ENCODE peak calls at places on chromosomes 13 and 19, in four cellular contexts. A is AG09319, D is HCT116, K is fibroblast of the aortic adventitia. T is an unnamed sample.

GRCh38 chr19:55259540-55260210 is 858 bp upstream of the PPP6R1 start:
- DNase-seq in D (no peak), K (no peak), A (no peak), T (peak)

GRCh38 chr13:84352946-84353345 is 470.7 kb upstream of the SLITRK1 start:
- DNase-seq in D (no peak), K (no peak), A (no peak), T (no peak)

GRCh38 chr19:31902821-31903220 is 442.6 kb upstream of the ZNF507 start:
- DNase-seq in A (no peak), D (no peak), K (no peak), T (no peak)

GRCh38 chr13:88945793-88946192 is 1274.6 kb downstream of the SLITRK5 start:
- DNase-seq in A (no peak), D (no peak), K (no peak), T (no peak)

GRCh38 chr19:38039966-38040365 is 133.0 kb downstream of the SIPA1L3 start:
- DNase-seq in K (peak), A (no peak), D (no peak), T (peak)

GRCh38 chr13:67278230-67278629 is 48.1 kb upstream of the PCDH9 start:
- DNase-seq in A (no peak), K (peak), D (no peak), T (peak)

GRCh38 chr19:43784981-43785808 is 4.4 kb upstream of the KCNN4 start:
- DNase-seq in K (peak), D (peak), A (peak), T (peak)

GRCh38 chr13:112727581-112727980 is 37.7 kb downstream of the ATP11A start:
- DNase-seq in K (no peak), A (no peak), D (no peak), T (no peak)

GRCh38 chr19:3409346-3410064 is 43.1 kb downstream of the NFIC start:
- DNase-seq in D (no peak), A (no peak), K (no peak), T (no peak)

GRCh38 chr13:50995870-50996269 is 86.3 kb downstream of the RNASEH2B start:
- DNase-seq in K (no peak), A (no peak), D (no peak), T (no peak)

GRCh38 chr13:28470286-28470685 is 24.6 kb downstream of the FLT1 start:
- DNase-seq in A (no peak), D (no peak), K (peak), T (peak)

GRCh38 chr13:85806553-85807175 is 7.4 kb upstream of the SLITRK6 start:
- DNase-seq in A (peak), K (peak), D (peak), T (peak)

GRCh38 chr13:90551253-90551652 is 796.2 kb upstream of the MIR17HG start:
- DNase-seq in A (no peak), K (no peak), D (no peak), T (no peak)
- TF ChIP-seq CTCF in A (no peak), K (no peak), D (no peak), T (no peak)

DNA sequence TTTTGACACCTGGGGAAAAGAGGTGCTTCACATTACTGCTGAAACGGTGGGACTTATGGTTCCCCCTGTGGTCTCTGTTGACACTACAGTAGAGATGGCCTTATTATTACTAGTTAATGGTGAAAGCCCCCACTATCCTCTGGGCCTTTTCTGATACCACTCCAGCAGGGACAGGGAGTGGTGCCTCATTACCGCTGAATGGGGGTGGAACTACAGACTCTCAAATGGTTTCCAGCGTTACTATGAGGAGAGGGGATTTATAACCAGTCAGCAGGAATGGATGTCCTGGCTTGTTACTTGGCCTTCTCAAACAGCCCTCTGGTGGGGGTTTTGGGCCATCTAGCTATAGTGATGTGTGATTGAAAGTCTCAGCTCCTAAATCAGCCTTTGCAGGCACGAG is 96.7 kb upstream of the DIAPH3 start:
- DNase-seq in D (no peak), A (no peak), K (no peak), T (no peak)
- TF ChIP-seq CTCF in D (peak), A (no peak), K (peak), T (peak)

GRCh38 chr19:46721269-46722003 is 4.5 kb upstream of the PRKD2 start:
- DNase-seq in D (no peak), K (no peak), A (no peak), T (no peak)
- TF ChIP-seq CTCF in D (peak), K (no peak), A (no peak), T (no peak)

DNA sequence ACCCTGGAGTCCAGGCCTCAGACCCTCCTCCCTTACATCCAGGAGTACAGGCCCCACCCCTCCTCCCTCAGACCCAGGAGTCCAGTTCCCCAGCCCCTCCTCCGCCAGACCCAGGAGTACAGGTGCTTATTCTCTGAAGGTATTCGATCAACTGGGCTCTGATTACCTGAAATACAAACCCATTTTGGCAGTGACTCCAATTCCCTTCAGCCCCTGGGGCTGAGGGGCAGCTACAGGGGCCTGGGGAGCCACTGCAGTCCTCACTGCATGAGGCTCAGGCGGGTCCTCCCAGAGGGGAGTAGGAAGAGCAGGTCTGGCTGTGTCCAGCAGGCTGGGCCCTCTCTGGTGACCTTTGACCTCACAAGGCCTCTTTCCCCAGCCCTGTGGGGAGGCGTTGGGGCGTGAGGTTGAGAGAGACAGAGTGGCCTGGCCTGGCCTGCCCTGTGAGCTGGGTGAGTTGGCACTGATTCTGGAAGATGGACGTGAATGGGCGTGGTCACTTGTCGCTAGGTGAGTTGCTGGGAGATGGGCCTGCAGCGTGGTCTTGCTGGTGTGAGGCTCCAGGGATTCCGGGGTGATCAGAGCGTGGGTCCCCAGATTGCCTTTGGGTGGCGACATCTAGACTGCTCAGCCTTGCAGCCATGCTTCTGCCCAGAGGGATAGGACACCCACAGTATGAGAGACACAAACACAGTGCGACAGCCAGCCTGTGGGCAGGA is 3.1 kb downstream of the BCAT2 start:
- DNase-seq in A (no peak), K (no peak), D (no peak), T (no peak)
- TF ChIP-seq CTCF in A (no peak), K (peak), D (no peak), T (no peak)

GRCh38 chr19:19181614-19182013 is 10.3 kb downstream of the BORCS8 start:
- DNase-seq in D (no peak), K (no peak), A (no peak), T (no peak)

GRCh38 chr19:19186742-19187141 is 5.2 kb downstream of the BORCS8 start:
- DNase-seq in D (no peak), K (no peak), A (no peak), T (no peak)

GRCh38 chr19:19185853-19186728 is 5.9 kb downstream of the BORCS8 start:
- DNase-seq in D (peak), A (no peak), K (peak), T (peak)
- TF ChIP-seq CTCF in D (peak), A (peak), K (peak), T (peak)

GRCh38 chr19:8641908-8642547 is 11.6 kb downstream of the NFILZ start:
- DNase-seq in K (peak), A (no peak), D (peak), T (peak)
- TF ChIP-seq CTCF in K (peak), A (peak), D (peak), T (peak)

GRCh38 chr19:15551183-15552004 is 43.1 kb downstream of the CYP4F22 start:
- DNase-seq in K (peak), A (no peak), D (no peak), T (peak)
- TF ChIP-seq CTCF in K (no peak), A (no peak), D (no peak), T (no peak)